ENCODE peak calls at places on chromosomes 5 and 9, in nine cellular contexts. K is transverse colon; O is NCI-H187 treated with DMSO at 0.1 percent for 48 hours; U is foreskin fibroblast; A is GM12892; C is left cardiac atrium; W is stimulated activated CD8-positive, alpha-beta memory T cell treated with anti-CD3 and anti-CD28 coated beads, Interleukin-7, amount 100 ng/mL, for 1 hour; J is endothelial cell; M is activated CD8-positive, alpha-beta T cell treated with anti-CD3 and anti-CD28 coated beads, Interleukin-2, amount 10 ng/mL, durations not matched to agents 7 days and 5 days. I is an unnamed sample.

GRCh38 chr5:60102961-60103683 is 209.6 kb upstream of the PDE4D start:
- DNase-seq in A (no peak), M (no peak), J (no peak), O (no peak), K (no peak), C (no peak), U (peak), W (no peak), I (peak)

GRCh38 chr5:139064613-139065012 is 133.6 kb downstream of the SIL1 start:
- DNase-seq in U (no peak), K (no peak), W (no peak), M (no peak), A (no peak), C (no peak), J (no peak), O (no peak), I (no peak)

GRCh38 chr9:107141967-107142366 is 141.1 kb upstream of the RAD23B start:
- DNase-seq in M (no peak), J (no peak), C (no peak), K (no peak), A (no peak), U (no peak), W (no peak), O (no peak), I (no peak)

GRCh38 chr9:111821006-111821528 is 26.3 kb upstream of the SHOC1 start:
- DNase-seq in W (no peak), K (no peak), O (no peak), C (no peak), A (no peak), U (no peak), M (no peak), J (no peak), I (no peak)

GRCh38 chr5:172223901-172224873 is 30.2 kb downstream of the EFCAB9 start:
- DNase-seq in C (no peak), J (no peak), M (peak), O (no peak), K (no peak), A (peak), W (no peak), U (no peak), I (no peak)

GRCh38 chr9:113998529-113999255 is 79.4 kb downstream of the AMBP start:
- DNase-seq in U (no peak), M (peak), C (no peak), J (no peak), O (no peak), K (no peak), W (no peak), A (no peak), I (no peak)

GRCh38 chr9:110058304-110058953 is 149.5 kb downstream of the C9orf152 start:
- DNase-seq in K (peak), A (no peak), W (no peak), O (no peak), J (peak), M (peak), C (no peak), U (no peak), I (no peak)

GRCh38 chr9:92506184-92506857 is 24.0 kb upstream of the ASPN start:
- DNase-seq in C (peak), M (no peak), A (no peak), U (peak), J (no peak), W (no peak), O (no peak), K (no peak), I (peak)

GRCh38 chr5:126954981-126955380 is 75.4 kb downstream of the MARCHF3 start:
- DNase-seq in J (no peak), M (no peak), O (no peak), C (no peak), K (no peak), W (no peak), U (no peak), A (no peak), I (no peak)

GRCh38 chr5:116361171-116361967 is 213.3 kb downstream of the SEMA6A start:
- DNase-seq in A (no peak), J (peak), M (no peak), K (peak), W (no peak), U (no peak), O (no peak), C (peak), I (no peak)

GRCh38 chr9:91395553-91396470 is 27.8 kb downstream of the NFIL3 start:
- DNase-seq in W (no peak), M (peak), A (no peak), J (no peak), C (no peak), K (no peak), U (peak), O (no peak), I (peak)

GRCh38 chr5:53480474-53481353 is at the start of gene FST:
- DNase-seq in W (no peak), A (no peak), K (no peak), O (no peak), C (peak), M (no peak), U (no peak), J (peak), I (no peak)

GRCh38 chr5:115297043-115297442 is 589 bp upstream of the CCDC112 start:
- DNase-seq in K (no peak), M (no peak), J (no peak), C (no peak), U (peak), A (no peak), O (no peak), W (no peak), I (no peak)

GRCh38 chr5:95963650-95964410 is 2.2 kb upstream of the ELL2 start:
- DNase-seq in J (no peak), K (no peak), W (no peak), A (no peak), M (no peak), U (no peak), O (no peak), C (no peak), I (no peak)

GRCh38 chr5:160353379-160353778 is 17.0 kb downstream of the C1QTNF2 start:
- DNase-seq in M (no peak), A (no peak), O (no peak), K (no peak), U (no peak), C (no peak), J (no peak), W (no peak), I (no peak)

GRCh38 chr9:101485873-101486692 is 47.6 kb upstream of the RNF20 start:
- DNase-seq in K (peak), A (no peak), O (no peak), U (peak), M (no peak), J (peak), W (no peak), C (peak), I (no peak)

GRCh38 chr9:96480736-96481135 is 30.8 kb downstream of the HABP4 start:
- DNase-seq in J (no peak), W (no peak), M (no peak), O (no peak), C (no peak), K (no peak), A (no peak), U (no peak), I (no peak)

GRCh38 chr9:109914280-109915027 is 134.5 kb downstream of the PALM2AKAP2 start:
- DNase-seq in W (no peak), A (no peak), O (no peak), K (peak), U (peak), J (no peak), M (no peak), C (no peak), I (peak)

GRCh38 chr9:6302417-6302816 is 25.8 kb upstream of the TPD52L3 start:
- DNase-seq in O (no peak), C (no peak), J (no peak), A (no peak), K (no peak), W (no peak), U (no peak), M (no peak), I (no peak)

GRCh38 chr5:138752341-138752950 is 779 bp upstream of the CTNNA1 start:
- DNase-seq in M (no peak), W (no peak), J (peak), K (peak), A (no peak), U (peak), O (no peak), C (no peak), I (no peak)

GRCh38 chr9:111661150-111661801 is at the start of gene GNG10:
- DNase-seq in A (peak), U (peak), J (peak), O (no peak), M (peak), C (peak), W (peak), K (peak), I (no peak)

GRCh38 chr5:89105171-89105695 is 222.2 kb upstream of the MEF2C start:
- DNase-seq in A (no peak), O (no peak), W (no peak), U (no peak), M (no peak), J (no peak), K (no peak), C (no peak), I (no peak)

GRCh38 chr9:78691531-78691930 is 394.6 kb downstream of the PSAT1 start:
- DNase-seq in W (no peak), M (no peak), J (no peak), C (no peak), A (no peak), K (no peak), O (no peak), U (peak), I (no peak)

GRCh38 chr5:176427971-176428370 is 11.6 kb upstream of the CLTB start:
- DNase-seq in C (no peak), O (no peak), A (no peak), M (no peak), W (no peak), J (no peak), U (no peak), K (no peak), I (no peak)

GRCh38 chr9:118529624-118530214 is 825.5 kb downstream of the TLR4 start:
- DNase-seq in C (no peak), O (no peak), A (no peak), M (no peak), W (no peak), J (no peak), K (no peak), U (no peak), I (no peak)

GRCh38 chr5:15740383-15740782 is 240.4 kb downstream of the FBXL7 start:
- DNase-seq in O (no peak), W (no peak), K (no peak), C (no peak), J (no peak), U (no peak), A (no peak), M (no peak), I (no peak)

GRCh38 chr5:36751881-36752280 is 124.7 kb upstream of the NIPBL start:
- DNase-seq in K (no peak), W (no peak), M (no peak), A (no peak), C (no peak), U (no peak), O (no peak), J (no peak), I (no peak)

GRCh38 chr5:556909-557441 is 32.7 kb upstream of the SLC9A3 start:
- DNase-seq in J (no peak), A (no peak), K (peak), U (no peak), O (no peak), M (no peak), W (no peak), C (no peak), I (no peak)

GRCh38 chr5:154260860-154261235 is 70.3 kb downstream of the GALNT10 start:
- DNase-seq in W (no peak), J (no peak), K (no peak), M (no peak), U (no peak), A (no peak), C (no peak), O (no peak), I (no peak)

GRCh38 chr5:56112526-56113121 is 117.9 kb upstream of the IL6ST start:
- DNase-seq in A (no peak), K (no peak), U (peak), M (no peak), W (no peak), O (no peak), C (no peak), J (no peak), I (no peak)

GRCh38 chr5:56152437-56152836 is 80.7 kb downstream of the ANKRD55 start:
- DNase-seq in J (no peak), A (no peak), M (peak), W (no peak), O (no peak), C (no peak), U (no peak), K (no peak), I (no peak)

GRCh38 chr5:118590806-118591205 is 397.5 kb downstream of the DTWD2 start:
- DNase-seq in C (no peak), M (no peak), U (no peak), W (no peak), J (no peak), K (no peak), A (no peak), O (no peak), I (no peak)

GRCh38 chr9:96270236-96270635 is 31.7 kb downstream of the HSD17B3 start:
- DNase-seq in C (no peak), U (no peak), M (no peak), J (no peak), A (no peak), W (no peak), O (no peak), K (no peak), I (no peak)

GRCh38 chr5:28576022-28576421 is 1537.6 kb upstream of the CDH9 start:
- DNase-seq in U (no peak), K (no peak), W (no peak), C (no peak), O (no peak), A (no peak), M (no peak), J (no peak), I (no peak)

GRCh38 chr5:43195670-43196265 is 3.7 kb downstream of the NIM1K start:
- DNase-seq in W (no peak), J (no peak), A (no peak), O (no peak), M (no peak), C (no peak), K (no peak), U (no peak), I (no peak)

GRCh38 chr5:17248999-17249634 is 31.7 kb downstream of the BASP1 start:
- DNase-seq in J (no peak), U (peak), O (no peak), M (no peak), W (no peak), K (no peak), C (no peak), A (no peak), I (peak)

GRCh38 chr5:42951169-42951846 is 88.8 kb downstream of the ANXA2R start:
- DNase-seq in M (peak), J (no peak), A (peak), U (no peak), W (peak), O (peak), C (peak), K (peak), I (no peak)

GRCh38 chr5:152938630-152939029 is 533.6 kb upstream of the NMUR2 start:
- DNase-seq in O (no peak), U (no peak), W (no peak), C (no peak), J (no peak), K (no peak), A (no peak), M (no peak), I (no peak)

GRCh38 chr5:163386352-163386751 is 51.0 kb upstream of the CCNG1 start:
- DNase-seq in J (no peak), M (no peak), U (no peak), K (no peak), O (no peak), W (no peak), A (no peak), C (no peak), I (no peak)